ENCODE peak calls at places on chromosome 15, in four cellular contexts. One of them, this sample, is unnamed.

GRCh38 chr15:58046467-58046866 is 19.0 kb downstream of the ALDH1A2 start:
- DNase-seq in A549: no peak
- DNase-seq in K562: no peak
- DNase-seq in HepG2: no peak
- DNase-seq in this sample: no peak

GRCh38 chr15:41678742-41679141 is 18.5 kb downstream of the MGA start:
- DNase-seq in A549: no peak
- DNase-seq in K562: no peak
- DNase-seq in HepG2: no peak
- DNase-seq in this sample: no peak

GRCh38 chr15:76006136-76006778 is 6.0 kb downstream of the NRG4 start:
- DNase-seq in A549: no peak
- DNase-seq in K562: no peak
- DNase-seq in HepG2: peak
- DNase-seq in this sample: no peak

GRCh38 chr15:25710184-25710583 is 152.9 kb downstream of the ATP10A start:
- DNase-seq in A549: peak
- DNase-seq in K562: peak
- DNase-seq in HepG2: peak
- DNase-seq in this sample: no peak

GRCh38 chr15:43268111-43269105 is 1.7 kb upstream of the TGM5 start:
- DNase-seq in A549: no peak
- DNase-seq in K562: no peak
- DNase-seq in HepG2: peak
- DNase-seq in this sample: no peak

GRCh38 chr15:59367022-59367451 is 5.6 kb downstream of the MYO1E start:
- DNase-seq in A549: no peak
- DNase-seq in K562: no peak
- DNase-seq in HepG2: no peak
- DNase-seq in this sample: no peak

GRCh38 chr15:89002281-89002761 is 85.9 kb upstream of the ABHD2 start:
- DNase-seq in A549: peak
- DNase-seq in K562: peak
- DNase-seq in HepG2: peak
- DNase-seq in this sample: peak

GRCh38 chr15:74328331-74329056 is 39.0 kb downstream of the CYP11A1 start:
- DNase-seq in A549: no peak
- DNase-seq in K562: no peak
- DNase-seq in HepG2: no peak
- DNase-seq in this sample: no peak

GRCh38 chr15:48119277-48119676 is 1.5 kb upstream of the SLC24A5 start:
- DNase-seq in A549: no peak
- DNase-seq in K562: no peak
- DNase-seq in HepG2: no peak
- DNase-seq in this sample: no peak

GRCh38 chr15:62254137-62254934 is 89.3 kb upstream of the C2CD4B start:
- DNase-seq in A549: peak
- DNase-seq in K562: peak
- DNase-seq in HepG2: peak
- DNase-seq in this sample: no peak

GRCh38 chr15:38551720-38552627 is 12.6 kb downstream of the RASGRP1 start:
- DNase-seq in A549: no peak
- DNase-seq in K562: no peak
- DNase-seq in HepG2: no peak
- DNase-seq in this sample: no peak

GRCh38 chr15:77836116-77836798 is 203.5 kb upstream of the LINGO1 start:
- DNase-seq in A549: peak
- DNase-seq in K562: peak
- DNase-seq in HepG2: no peak
- DNase-seq in this sample: no peak

GRCh38 chr15:95097366-95097765 is 866.0 kb downstream of the MCTP2 start:
- DNase-seq in A549: no peak
- DNase-seq in K562: no peak
- DNase-seq in HepG2: no peak
- DNase-seq in this sample: no peak

DNA sequence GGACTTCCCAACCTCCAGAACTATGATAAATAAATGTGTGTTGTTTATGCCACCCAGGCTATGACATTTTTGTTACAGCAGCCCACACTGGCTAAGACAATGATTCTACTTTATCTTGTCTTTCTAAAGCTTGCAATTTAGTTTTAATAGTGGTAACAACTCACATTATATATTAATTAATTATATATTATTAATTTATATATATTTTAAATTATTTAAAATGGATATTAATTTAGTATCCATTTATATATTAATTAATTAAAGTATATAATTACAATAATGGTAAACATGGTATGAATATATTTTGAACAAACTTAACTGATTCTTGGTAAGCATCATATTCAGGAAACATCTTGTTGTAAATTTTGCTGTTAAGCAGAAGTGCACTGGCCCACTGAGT is 863.9 kb downstream of the MCTP2 start:
- DNase-seq in A549: no peak
- DNase-seq in K562: no peak
- DNase-seq in HepG2: no peak
- DNase-seq in this sample: no peak
- TF ChIP-seq MAX in A549: no peak
- TF ChIP-seq MAX in K562: no peak
- TF ChIP-seq MAX in HepG2: no peak
- TF ChIP-seq MAX in this sample: no peak

GRCh38 chr15:63836579-63836978 is 2.8 kb upstream of the HERC1 start:
- DNase-seq in A549: no peak
- DNase-seq in K562: peak
- DNase-seq in HepG2: no peak
- DNase-seq in this sample: no peak

GRCh38 chr15:63842626-63843025 is 8.9 kb upstream of the HERC1 start:
- DNase-seq in A549: no peak
- DNase-seq in K562: no peak
- DNase-seq in HepG2: no peak
- DNase-seq in this sample: no peak

GRCh38 chr15:63837032-63837431 is 3.3 kb upstream of the HERC1 start:
- DNase-seq in A549: no peak
- DNase-seq in K562: no peak
- DNase-seq in HepG2: no peak
- DNase-seq in this sample: no peak

GRCh38 chr15:63843901-63844317 is 10.2 kb upstream of the HERC1 start:
- DNase-seq in A549: no peak
- DNase-seq in K562: no peak
- DNase-seq in HepG2: no peak
- DNase-seq in this sample: no peak

GRCh38 chr15:63839717-63840116 is 6.0 kb upstream of the HERC1 start:
- DNase-seq in A549: no peak
- DNase-seq in K562: no peak
- DNase-seq in HepG2: no peak
- DNase-seq in this sample: no peak
- H3K27ac ChIP-seq in A549: no peak
- H3K27ac ChIP-seq in K562: peak
- H3K27ac ChIP-seq in HepG2: no peak
- H3K27ac ChIP-seq in this sample: no peak

GRCh38 chr15:50627351-50628055 is 59.1 kb downstream of the TRPM7 start:
- DNase-seq in A549: no peak
- DNase-seq in K562: no peak
- DNase-seq in HepG2: no peak
- DNase-seq in this sample: no peak
- TF ChIP-seq CHD4 in A549: no peak
- TF ChIP-seq CHD4 in K562: no peak
- TF ChIP-seq CHD4 in HepG2: no peak
- TF ChIP-seq CHD4 in this sample: no peak

DNA sequence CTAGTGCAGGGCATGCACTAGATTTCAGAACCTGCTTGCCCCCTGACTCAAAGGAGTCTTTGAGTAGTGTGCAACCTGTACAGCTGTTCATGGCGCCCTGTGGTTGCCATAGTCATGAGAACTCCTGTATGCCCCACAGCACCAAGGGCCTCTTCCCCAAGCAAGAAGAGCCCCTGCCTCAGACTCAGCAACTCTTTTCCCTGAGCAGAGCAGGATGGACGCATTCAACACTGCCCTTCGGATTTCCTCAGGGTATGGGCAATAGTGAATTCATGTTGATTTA is 89.7 kb upstream of the KLF13 start:
- DNase-seq in A549: no peak
- DNase-seq in K562: no peak
- DNase-seq in HepG2: no peak
- DNase-seq in this sample: no peak
- TF ChIP-seq MAX in A549: no peak
- TF ChIP-seq MAX in K562: no peak
- TF ChIP-seq MAX in HepG2: no peak
- TF ChIP-seq MAX in this sample: no peak

DNA sequence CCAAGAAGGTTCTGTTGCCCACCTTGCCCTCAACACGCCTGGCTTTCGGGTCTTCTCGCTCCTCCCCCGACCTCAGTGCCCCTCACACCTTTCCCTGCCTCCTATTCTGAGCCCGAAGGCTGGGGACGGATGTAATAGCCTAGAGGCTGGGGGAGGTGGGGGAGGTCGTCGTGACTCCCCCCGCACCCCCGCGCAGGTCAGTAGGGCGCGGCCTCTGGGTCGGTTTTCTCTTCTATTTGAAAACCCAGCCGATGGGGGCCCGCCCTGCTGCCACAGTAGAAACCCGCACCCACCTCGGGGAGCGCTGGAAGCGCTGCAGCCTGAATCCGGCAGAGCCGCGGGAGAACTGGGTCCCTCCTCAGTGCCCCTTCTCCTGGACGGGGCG is 1.0 kb upstream of the RBPMS2 start:
- DNase-seq in A549: no peak
- DNase-seq in K562: no peak
- DNase-seq in HepG2: no peak
- DNase-seq in this sample: no peak
- H3K27ac ChIP-seq in A549: peak
- H3K27ac ChIP-seq in K562: no peak
- H3K27ac ChIP-seq in HepG2: no peak
- H3K27ac ChIP-seq in this sample: no peak

GRCh38 chr15:69127226-69127625 is 33.2 kb upstream of the GLCE start:
- DNase-seq in A549: no peak
- DNase-seq in K562: no peak
- DNase-seq in HepG2: no peak
- DNase-seq in this sample: no peak

GRCh38 chr15:69121198-69121828 is 39.1 kb upstream of the GLCE start:
- DNase-seq in A549: no peak
- DNase-seq in K562: no peak
- DNase-seq in HepG2: no peak
- DNase-seq in this sample: no peak

GRCh38 chr15:69129026-69129385 is 31.4 kb upstream of the GLCE start:
- DNase-seq in A549: no peak
- DNase-seq in K562: no peak
- DNase-seq in HepG2: no peak
- DNase-seq in this sample: no peak

GRCh38 chr15:69125236-69125635 is 35.2 kb upstream of the GLCE start:
- DNase-seq in A549: no peak
- DNase-seq in K562: no peak
- DNase-seq in HepG2: no peak
- DNase-seq in this sample: no peak

DNA sequence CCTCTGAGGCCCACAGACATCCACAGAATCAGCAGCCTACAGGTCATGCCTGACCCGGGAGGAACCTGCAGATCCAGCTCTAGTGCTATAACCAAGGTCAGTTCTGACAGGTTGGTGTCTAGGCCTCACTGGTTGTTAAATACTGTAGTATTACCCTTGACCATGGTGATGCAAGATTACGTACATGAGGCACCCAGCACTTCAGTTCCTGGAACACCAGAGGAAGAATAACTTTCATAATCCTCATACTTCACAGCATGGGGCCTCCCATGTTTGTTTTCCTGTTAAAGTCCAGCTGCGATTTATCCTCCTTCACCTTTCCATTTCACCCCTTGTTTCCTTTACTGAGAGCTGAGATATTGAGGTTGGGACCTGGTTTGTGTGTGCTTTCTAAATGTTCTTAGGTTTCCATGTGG is 34.4 kb upstream of the GLCE start:
- DNase-seq in A549: peak
- DNase-seq in K562: no peak
- DNase-seq in HepG2: peak
- DNase-seq in this sample: no peak
- TF ChIP-seq CHD4 in A549: no peak
- TF ChIP-seq CHD4 in K562: no peak
- TF ChIP-seq CHD4 in HepG2: no peak
- TF ChIP-seq CHD4 in this sample: no peak